ENCODE peak calls at places on chromosomes 7 and 10, in six cellular contexts. P, L, F, U, H and V are unnamed samples.

GRCh38 chr7:143316492-143316891 is 581 bp downstream of the CLCN1 start:
- DNase-seq in L (no peak), H (no peak), P (no peak), U (no peak), F (no peak), V (no peak)

GRCh38 chr7:138527746-138528223 is 67.7 kb downstream of the TRIM24 start:
- DNase-seq in U (peak; percentile 25), H (no peak), F (no peak), L (no peak), P (peak; percentile 56), V (no peak)

GRCh38 chr7:88350118-88350517 is 43.4 kb upstream of the STEAP4 start:
- DNase-seq in U (no peak), L (no peak), P (no peak), H (no peak), F (no peak), V (no peak)

GRCh38 chr7:48637382-48637781 is 287.0 kb upstream of the CDC14C start:
- DNase-seq in L (no peak), H (no peak), F (no peak), U (no peak), P (no peak), V (no peak)

GRCh38 chr7:30478349-30479228 is at the start of gene NOD1:
- DNase-seq in F (peak; percentile 74), H (peak; percentile 10), U (peak; percentile 40), P (peak; percentile 85), L (no peak), V (peak; percentile 68)

GRCh38 chr7:80372415-80372814 is 139.4 kb downstream of the GNAT3 start:
- DNase-seq in U (no peak), F (no peak), H (no peak), L (no peak), P (no peak), V (no peak)

GRCh38 chr10:103534621-103535498 is 41.4 kb downstream of the NEURL1 start:
- DNase-seq in U (no peak), L (no peak), F (no peak), P (no peak), H (no peak), V (no peak)

GRCh38 chr7:113394856-113395255 is 276.5 kb upstream of the SMIM30 start:
- DNase-seq in U (no peak), F (no peak), P (no peak), L (no peak), H (peak; percentile 47), V (no peak)

DNA sequence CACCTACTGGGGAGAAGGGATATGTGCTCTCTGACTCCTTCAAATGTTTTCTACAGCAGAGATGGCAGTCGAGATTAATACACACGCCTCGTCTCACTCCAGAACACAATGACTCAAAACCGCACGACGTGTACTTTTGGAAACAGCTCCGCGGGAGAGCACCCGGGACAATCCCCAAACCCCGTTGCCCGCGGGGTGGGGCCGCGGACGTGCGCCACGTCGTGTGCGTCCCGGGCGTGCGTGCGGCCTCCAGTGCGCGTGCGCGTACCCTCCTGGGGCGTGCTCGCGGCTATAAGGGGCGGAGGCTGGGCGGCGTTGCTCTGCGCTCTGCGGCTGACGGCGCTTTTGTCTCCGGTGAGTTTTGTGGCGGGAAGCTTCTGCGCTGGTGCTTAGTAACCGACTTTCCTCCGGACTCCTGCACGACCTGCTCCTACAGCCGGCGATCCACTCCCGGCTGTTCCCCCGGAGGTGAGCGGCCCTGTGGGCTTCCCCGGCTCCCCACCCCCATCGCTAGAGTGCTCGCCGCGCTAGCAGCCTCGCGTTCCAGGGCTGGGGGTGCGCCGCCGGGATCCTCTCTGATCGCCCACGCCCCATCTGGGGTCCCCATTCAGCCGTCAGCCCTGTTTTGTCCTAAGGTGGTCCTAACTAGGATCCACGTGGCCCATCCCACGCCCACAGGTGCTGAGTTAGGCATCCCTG is at the start of gene HILPDA:
- DNase-seq in U (peak; percentile 74), P (peak; percentile 99), F (peak; percentile 89), L (peak; percentile 91), H (no peak), V (peak; percentile 89)
- TF ChIP-seq POLR2A in U (peak; percentile 96), P (peak; percentile 87), F (peak; percentile 69), L (peak; percentile 91), H (peak; percentile 86), V (peak; percentile 87)

GRCh38 chr10:112950714-112951348 is 784 bp downstream of the TCF7L2 start:
- DNase-seq in F (no peak), H (no peak), P (peak; percentile 11), U (no peak), L (no peak), V (no peak)
- TF ChIP-seq TAF1 in F (no peak), H (no peak), P (no peak), U (no peak), L (no peak), V (no peak)

DNA sequence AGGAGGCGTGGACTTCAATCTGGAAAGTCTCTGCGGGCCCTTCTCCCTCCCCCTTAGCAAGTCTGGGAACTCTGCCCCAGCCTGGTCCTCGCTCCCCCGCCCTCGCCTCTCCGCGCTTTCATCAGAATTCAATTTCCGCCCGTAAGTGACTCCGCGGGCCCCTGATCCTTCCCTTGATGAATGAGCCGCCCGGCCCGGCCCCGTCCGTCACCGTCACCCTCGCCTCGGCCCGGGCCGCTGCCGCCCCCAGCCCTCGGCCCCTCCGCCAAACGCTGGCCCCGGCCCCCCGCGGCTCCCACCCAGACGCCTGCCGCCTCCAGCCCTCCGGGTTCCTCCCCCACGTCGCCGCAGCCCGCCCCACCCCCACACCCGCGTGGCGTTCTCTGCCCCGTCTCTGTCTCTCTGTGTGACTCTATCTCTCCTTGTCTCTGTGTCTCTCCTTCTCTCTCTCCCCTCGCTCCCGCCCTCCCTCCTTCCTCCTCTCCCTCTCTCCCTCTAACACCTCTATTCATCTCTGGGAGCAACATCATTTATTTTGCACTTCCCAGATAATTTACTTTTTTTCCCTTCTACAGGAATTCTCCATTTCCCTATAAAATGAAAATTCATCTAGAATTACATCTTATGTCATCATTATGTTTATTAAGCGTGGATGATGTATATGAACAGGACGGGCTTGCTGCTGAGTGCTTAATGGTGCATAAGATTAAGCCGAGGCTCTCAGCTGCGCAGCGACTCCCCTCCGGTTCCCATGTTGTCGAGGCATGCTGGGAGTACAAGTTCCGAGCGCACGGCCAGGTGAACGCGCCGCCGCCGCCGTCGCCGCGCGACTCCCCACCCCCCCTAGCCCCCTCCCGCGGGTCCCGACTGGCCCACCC is 91.2 kb upstream of the PAX2 start:
- DNase-seq in H (no peak), U (no peak), F (no peak), P (no peak), L (no peak), V (no peak)
- TF ChIP-seq POLR2AphosphoS5 in H (no peak), U (no peak), F (no peak), P (no peak), L (no peak), V (no peak)

GRCh38 chr7:98174334-98175259 is 36.6 kb upstream of the BHLHA15 start:
- DNase-seq in H (no peak), F (no peak), U (no peak), L (no peak), P (no peak), V (no peak)
- TF ChIP-seq POLR2A in H (no peak), F (no peak), U (no peak), L (no peak), P (no peak), V (no peak)

GRCh38 chr7:83060218-83060617 is 102.5 kb downstream of the PCLO start:
- DNase-seq in L (no peak), P (no peak), F (no peak), U (no peak), H (no peak), V (no peak)
- TF ChIP-seq TAF1 in L (no peak), P (no peak), F (no peak), U (no peak), H (no peak), V (no peak)